ENCODE peak calls at places on chromosomes 1 and 21, in ten cellular contexts. X is tibial artery; U is activated naive CD4-positive, alpha-beta T cell; G is GF-D8; T is T-helper 9 cell; B is WERI-Rb-1; K is lower lobe of right lung; Q is SK-N-SH; Y is KG1; H is anterior cingulate cortex. E is an unnamed sample.

GRCh38 chr1:228085287-228085926 is 2.9 kb downstream of the ARF1 start:
- DNase-seq in X (no peak), U (no peak), G (no peak), T (no peak), B (peak; percentile 53), K (peak; percentile 49), Q (no peak), Y (no peak), H (no peak), E (no peak)

GRCh38 chr1:99763956-99764355 is 2.5 kb downstream of the FRRS1 start:
- DNase-seq in X (no peak), U (no peak), G (no peak), T (no peak), B (no peak), K (no peak), Q (no peak), Y (no peak), H (no peak), E (peak; percentile 14)

GRCh38 chr1:207835958-207836357 is 75.0 kb downstream of the CD34 start:
- DNase-seq in X (no peak), U (no peak), G (no peak), T (no peak), B (no peak), K (no peak), Q (no peak), Y (no peak), H (no peak), E (no peak)

GRCh38 chr1:207981976-207982375 is 71.1 kb upstream of the CD34 start:
- DNase-seq in X (no peak), U (no peak), G (no peak), T (no peak), B (peak; percentile 75), K (no peak), Q (peak; percentile 49), Y (no peak), H (no peak), E (no peak)

GRCh38 chr1:203628185-203628996 is 1.8 kb downstream of the ATP2B4 start:
- DNase-seq in X (peak; percentile 68), U (no peak), G (no peak), T (no peak), B (peak; percentile 61), K (peak; percentile 64), Q (no peak), Y (no peak), H (peak; percentile 39), E (no peak)

GRCh38 chr1:31434101-31434871 is 21.3 kb downstream of the SERINC2 start:
- DNase-seq in X (no peak), U (no peak), G (no peak), T (no peak), B (no peak), K (no peak), Q (no peak), Y (no peak), H (no peak), E (no peak)

GRCh38 chr1:213492161-213493041 is 441.4 kb downstream of the RPS6KC1 start:
- DNase-seq in X (no peak), U (no peak), G (no peak), T (no peak), B (no peak), K (no peak), Q (no peak), Y (no peak), H (no peak), E (no peak)

GRCh38 chr1:114428083-114428754 is 82.8 kb downstream of the TRIM33 start:
- DNase-seq in X (no peak), U (no peak), G (no peak), T (peak; percentile 2), B (no peak), K (no peak), Q (no peak), Y (peak; percentile 20), H (no peak), E (no peak)

GRCh38 chr1:233293556-233294446 is 1.7 kb downstream of the PCNX2 start:
- DNase-seq in X (no peak), U (no peak), G (no peak), T (no peak), B (no peak), K (no peak), Q (no peak), Y (no peak), H (no peak), E (no peak)

GRCh38 chr1:101162300-101162699 is 74.5 kb upstream of the S1PR1 start:
- DNase-seq in X (no peak), U (no peak), G (no peak), T (no peak), B (no peak), K (no peak), Q (no peak), Y (no peak), H (no peak), E (no peak)

GRCh38 chr1:115949156-115949555 is 27.2 kb upstream of the SLC22A15 start:
- DNase-seq in X (no peak), U (no peak), G (no peak), T (no peak), B (no peak), K (no peak), Q (no peak), Y (no peak), H (no peak), E (no peak)

GRCh38 chr21:45996311-45997204 is 15.0 kb downstream of the COL6A1 start:
- DNase-seq in X (peak; percentile 18), U (no peak), G (no peak), T (no peak), B (no peak), K (peak; percentile 46), Q (no peak), Y (no peak), H (no peak), E (no peak)

GRCh38 chr1:45401524-45401923 is 61.3 kb upstream of the MUTYH start:
- DNase-seq in X (no peak), U (no peak), G (no peak), T (no peak), B (no peak), K (no peak), Q (no peak), Y (no peak), H (no peak), E (no peak)

GRCh38 chr21:32946654-32947053 is 79.1 kb upstream of the OLIG2 start:
- DNase-seq in X (no peak), U (no peak), G (no peak), T (no peak), B (no peak), K (no peak), Q (no peak), Y (no peak), H (no peak), E (no peak)

GRCh38 chr1:201262963-201263608 is 20.2 kb upstream of the PKP1 start:
- DNase-seq in X (no peak), U (no peak), G (no peak), T (no peak), B (peak; percentile 14), K (no peak), Q (peak; percentile 39), Y (no peak), H (no peak), E (no peak)

GRCh38 chr1:3785045-3785444 is 11.3 kb downstream of the LRRC47 start:
- DNase-seq in X (no peak), U (no peak), G (no peak), T (no peak), B (no peak), K (peak; percentile 36), Q (no peak), Y (no peak), H (no peak), E (no peak)

GRCh38 chr1:51661081-51661518 is 44.2 kb downstream of the OSBPL9 start:
- DNase-seq in X (no peak), U (no peak), G (no peak), T (no peak), B (no peak), K (no peak), Q (no peak), Y (no peak), H (no peak), E (no peak)

GRCh38 chr1:86151427-86151826 is 5.1 kb downstream of the COL24A1 start:
- DNase-seq in X (no peak), U (no peak), G (no peak), T (no peak), B (no peak), K (no peak), Q (no peak), Y (no peak), H (no peak), E (no peak)

GRCh38 chr1:111082421-111083192 is 57.3 kb downstream of the DRAM2 start:
- DNase-seq in X (no peak), U (no peak), G (no peak), T (no peak), B (no peak), K (no peak), Q (no peak), Y (no peak), H (no peak), E (peak; percentile 14)

GRCh38 chr1:12172042-12172851 is 5.5 kb downstream of the TNFRSF1B start:
- DNase-seq in X (no peak), U (no peak), G (no peak), T (peak; percentile 53), B (no peak), K (no peak), Q (no peak), Y (no peak), H (no peak), E (no peak)

GRCh38 chr1:16239972-16240491 is 3.0 kb upstream of the CPLANE2 start:
- DNase-seq in X (no peak), U (no peak), G (no peak), T (no peak), B (no peak), K (no peak), Q (no peak), Y (no peak), H (no peak), E (no peak)

GRCh38 chr1:208772891-208773290 is 528.7 kb upstream of the PLXNA2 start:
- DNase-seq in X (no peak), U (no peak), G (no peak), T (no peak), B (no peak), K (no peak), Q (no peak), Y (no peak), H (no peak), E (no peak)

GRCh38 chr1:41378999-41379740 is 17.9 kb downstream of the FOXO6 start:
- DNase-seq in X (no peak), U (no peak), G (no peak), T (no peak), B (no peak), K (no peak), Q (no peak), Y (no peak), H (no peak), E (no peak)

GRCh38 chr1:53246261-53247134 is 8.2 kb upstream of the MAGOH start:
- DNase-seq in X (no peak), U (no peak), G (no peak), T (no peak), B (no peak), K (no peak), Q (no peak), Y (no peak), H (no peak), E (no peak)

GRCh38 chr1:16625497-16626408 is 12.4 kb upstream of the NBPF1 start:
- DNase-seq in X (peak; percentile 18), U (no peak), G (no peak), T (no peak), B (no peak), K (peak; percentile 55), Q (peak; percentile 53), Y (no peak), H (no peak), E (no peak)

GRCh38 chr1:54280652-54281051 is 80.7 kb downstream of the MRPL37 start:
- DNase-seq in X (no peak), U (no peak), G (no peak), T (no peak), B (no peak), K (no peak), Q (no peak), Y (no peak), H (no peak), E (no peak)

GRCh38 chr1:243264718-243265117 is 8.9 kb downstream of the SDCCAG8 start:
- DNase-seq in X (no peak), U (no peak), G (peak; percentile 98), T (no peak), B (no peak), K (no peak), Q (peak; percentile 16), Y (peak; percentile 42), H (no peak), E (no peak)

GRCh38 chr1:101732221-101732620 is 264.5 kb downstream of the OLFM3 start:
- DNase-seq in X (no peak), U (no peak), G (no peak), T (no peak), B (no peak), K (no peak), Q (no peak), Y (no peak), H (no peak), E (no peak)